ENCODE peak calls at places on chromosome 7, in eight cellular contexts. Y is AG09309; S is NCI-H510A treated with DMSO at 0.1 percent for 48 hours; C is RPMI7951; K is EL; B is stimulated activated CD4-positive, alpha-beta T cell treated with anti-CD3 and anti-CD28 coated beads, TNF-alpha, amount 100 ng/mL, for 4 hours; V is T-cell; W is stimulated activated CD8-positive, alpha-beta memory T cell treated with anti-CD3 and anti-CD28 coated beads, Interleukin-7, amount 100 ng/mL, for 4 hours. H is an unnamed sample.
A peak's percentile ranks its signal among the peaks of the same experiment; 100 is the strongest.

GRCh38 chr7:98116656-98117461 is 10.2 kb downstream of the LMTK2 start:
- DNase-seq in Y (no peak), S (peak; percentile 51), C (no peak), K (peak; percentile 42), B (no peak), V (no peak), W (no peak), H (no peak)

GRCh38 chr7:82105463-82105862 is 335.6 kb upstream of the HGF start:
- DNase-seq in Y (no peak), S (no peak), C (peak; percentile 80), K (peak; percentile 79), B (no peak), V (no peak), W (no peak), H (peak; percentile 6)

GRCh38 chr7:95365151-95365550 is 31.0 kb downstream of the PON3 start:
- DNase-seq in Y (no peak), S (no peak), C (peak; percentile 24), K (peak; percentile 31), B (no peak), V (no peak), W (no peak), H (no peak)

GRCh38 chr7:41711283-41712064 is 8.6 kb upstream of the INHBA start:
- DNase-seq in Y (no peak), S (no peak), C (no peak), K (peak; percentile 33), B (no peak), V (no peak), W (no peak), H (peak; percentile 12)

GRCh38 chr7:81170291-81170690 is 251.4 kb upstream of the SEMA3C start:
- DNase-seq in Y (no peak), S (no peak), C (no peak), K (peak; percentile 19), B (no peak), V (no peak), W (no peak), H (no peak)

GRCh38 chr7:97027427-97028234 is 3.0 kb upstream of the DLX5 start:
- DNase-seq in Y (peak; percentile 74), S (peak; percentile 68), C (peak; percentile 75), K (peak; percentile 84), B (peak; percentile 45), V (peak; percentile 46), W (peak; percentile 43), H (peak; percentile 90)

GRCh38 chr7:44615149-44615611 is 8.8 kb downstream of the OGDH start:
- DNase-seq in Y (no peak), S (no peak), C (no peak), K (peak; percentile 44), B (no peak), V (no peak), W (no peak), H (no peak)

GRCh38 chr7:8436965-8437364 is 3.6 kb downstream of the NXPH1 start:
- DNase-seq in Y (no peak), S (peak; percentile 86), C (no peak), K (peak; percentile 3), B (no peak), V (no peak), W (no peak), H (peak; percentile 53)

GRCh38 chr7:108033776-108034497 is 31.0 kb upstream of the LAMB1 start:
- DNase-seq in Y (no peak), S (no peak), C (no peak), K (no peak), B (no peak), V (no peak), W (no peak), H (no peak)

GRCh38 chr7:84245831-84246230 is 51.2 kb upstream of the SEMA3A start:
- DNase-seq in Y (no peak), S (no peak), C (no peak), K (no peak), B (no peak), V (no peak), W (no peak), H (no peak)

GRCh38 chr7:85074-85945 is 107.1 kb upstream of the FAM20C start:
- DNase-seq in Y (no peak), S (no peak), C (peak; percentile 92), K (no peak), B (no peak), V (no peak), W (no peak), H (peak; percentile 56)

GRCh38 chr7:117164578-117164977 is 158.3 kb downstream of the WNT2 start:
- DNase-seq in Y (peak; percentile 76), S (no peak), C (peak; percentile 5), K (peak; percentile 12), B (no peak), V (no peak), W (no peak), H (no peak)

GRCh38 chr7:142927949-142928348 is 5.6 kb downstream of the TRPV5 start:
- DNase-seq in Y (no peak), S (no peak), C (no peak), K (no peak), B (no peak), V (no peak), W (no peak), H (no peak)

GRCh38 chr7:25886387-25887240 is 265.4 kb upstream of the NFE2L3 start:
- DNase-seq in Y (no peak), S (no peak), C (no peak), K (no peak), B (no peak), V (no peak), W (no peak), H (peak; percentile 87)

GRCh38 chr7:152522551-152522950 is 86.7 kb upstream of the KMT2C start:
- DNase-seq in Y (no peak), S (peak; percentile 9), C (no peak), K (no peak), B (no peak), V (no peak), W (no peak), H (peak; percentile 98)

GRCh38 chr7:32217841-32218467 is 147.7 kb upstream of the PDE1C start:
- DNase-seq in Y (no peak), S (no peak), C (peak; percentile 16), K (no peak), B (no peak), V (no peak), W (no peak), H (no peak)

GRCh38 chr7:137635874-137636273 is 210.9 kb downstream of the DGKI start:
- DNase-seq in Y (no peak), S (no peak), C (no peak), K (no peak), B (no peak), V (no peak), W (no peak), H (no peak)

GRCh38 chr7:98418271-98418635 is 17.4 kb upstream of the BAIAP2L1 start:
- DNase-seq in Y (no peak), S (no peak), C (peak; percentile 79), K (peak; percentile 47), B (no peak), V (no peak), W (no peak), H (no peak)

GRCh38 chr7:101916041-101916800 is 98.8 kb downstream of the CUX1 start:
- DNase-seq in Y (no peak), S (no peak), C (no peak), K (no peak), B (no peak), V (no peak), W (no peak), H (no peak)

H was measured in myocyte.